ENCODE peak calls at places on chromosomes 2 and 18, in four cellular contexts. J is psoas muscle, E is astrocyte, I is MM.1S. F is an unnamed sample.

GRCh38 chr2:219308142-219309093 is 783 bp downstream of the PTPRN start:
- DNase-seq in J (peak; percentile 78), E (peak; percentile 45), I (peak; percentile 64), F (peak; percentile 33)

GRCh38 chr2:36197192-36197591 is 158.4 kb upstream of the CRIM1 start:
- DNase-seq in J (no peak), E (no peak), I (no peak), F (no peak)

GRCh38 chr2:129904532-129905446 is 74.7 kb upstream of the RAB6C start:
- DNase-seq in J (no peak), E (no peak), I (no peak), F (no peak)

GRCh38 chr2:164606557-164606956 is 14.7 kb downstream of the GRB14 start:
- DNase-seq in J (no peak), E (peak; percentile 60), I (no peak), F (no peak)

GRCh38 chr2:53460347-53460746 is 307.3 kb upstream of the CHAC2 start:
- DNase-seq in J (no peak), E (no peak), I (no peak), F (no peak)

GRCh38 chr2:68466361-68466777 is 725 bp downstream of the FBXO48 start:
- DNase-seq in J (no peak), E (peak; percentile 89), I (peak; percentile 76), F (peak; percentile 67)

GRCh38 chr2:88090446-88091283 is 23.0 kb downstream of the SMYD1 start:
- DNase-seq in J (no peak), E (no peak), I (no peak), F (no peak)

GRCh38 chr18:8662574-8663255 is 42.6 kb upstream of the MTCL1 start:
- DNase-seq in J (no peak), E (no peak), I (no peak), F (no peak)

GRCh38 chr2:212073360-212073759 is 465.2 kb downstream of the ERBB4 start:
- DNase-seq in J (no peak), E (no peak), I (no peak), F (no peak)

GRCh38 chr2:611519-611918 is 65.7 kb downstream of the TMEM18 start:
- DNase-seq in J (no peak), E (no peak), I (no peak), F (no peak)

GRCh38 chr2:218224206-218224605 is 7.2 kb downstream of the ARPC2 start:
- DNase-seq in J (no peak), E (no peak), I (no peak), F (no peak)
- H3K4me1 ChIP-seq in J (peaks cover 74% of the 10 kb centered on the region), E (peaks cover 52% of the 10 kb centered on the region), I (peaks cover 76% of the 10 kb centered on the region), F (peaks cover 94% of the 10 kb centered on the region)

DNA sequence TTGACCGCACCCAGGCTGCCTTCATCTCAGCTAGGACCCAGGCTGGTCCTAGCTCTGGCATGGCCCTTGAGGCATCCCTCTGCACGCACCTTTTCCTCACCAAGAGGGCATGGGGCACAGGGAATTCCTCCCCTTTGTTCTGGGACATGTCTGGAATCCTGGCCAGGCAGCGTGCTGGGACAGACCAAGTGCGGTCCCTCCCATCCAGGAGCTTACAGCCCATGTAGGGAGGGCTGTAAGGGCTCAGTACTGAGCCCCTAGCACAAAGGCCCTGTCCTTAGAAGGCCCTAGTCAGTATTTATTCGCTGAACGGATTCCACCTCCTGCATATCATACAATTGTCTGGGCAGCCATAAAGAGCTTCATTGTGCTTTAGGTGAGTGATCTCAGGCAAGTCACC is 3.0 kb downstream of the TMEM37 start:
- DNase-seq in J (no peak), E (no peak), I (no peak), F (no peak)
- H3K4me3 ChIP-seq in J (no peak overlapping the region), E (no peak overlapping the region), I (no peak overlapping the region), F (no peak overlapping the region)

GRCh38 chr2:205689837-205690236 is 7.5 kb downstream of the NRP2 start:
- DNase-seq in J (no peak), E (no peak), I (no peak), F (no peak)
- H3K4me1 ChIP-seq in J (no peaks in the 10 kb centered on the region), E (peaks cover 36% of the 10 kb centered on the region), I (no peaks in the 10 kb centered on the region), F (peaks cover 7% of the 10 kb centered on the region)

DNA sequence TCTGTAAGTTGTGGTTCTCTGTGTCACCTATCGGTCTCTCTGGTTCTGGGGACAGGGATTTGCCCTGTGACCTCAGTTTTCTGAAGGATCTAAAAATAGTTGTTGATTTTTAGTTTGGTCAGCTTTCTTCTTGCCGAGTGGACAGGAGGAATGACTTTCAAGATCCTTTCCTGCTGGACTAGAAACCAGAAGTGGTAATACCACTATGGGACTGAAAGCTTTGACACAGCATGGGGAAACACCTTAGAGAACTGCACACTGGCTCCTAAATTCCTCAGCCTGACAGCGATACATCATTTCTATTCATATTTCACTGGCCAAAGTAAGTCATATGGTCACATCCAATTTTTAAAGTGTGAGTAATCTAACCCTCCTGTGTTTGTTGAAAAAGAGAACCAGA is 244.7 kb upstream of the MMADHC start:
- DNase-seq in J (no peak), E (peak; percentile 65), I (peak; percentile 88), F (no peak)
- H3K4me3 ChIP-seq in J (no peak overlapping the region), E (no peak overlapping the region), I (no peak overlapping the region), F (no peak overlapping the region)

GRCh38 chr2:62446491-62446890 is 59.5 kb downstream of the TMEM17 start:
- DNase-seq in J (no peak), E (no peak), I (no peak), F (no peak)
- H3K4me1 ChIP-seq in J (no peaks in the 10 kb centered on the region), E (no peaks in the 10 kb centered on the region), I (no peaks in the 10 kb centered on the region), F (no peaks in the 10 kb centered on the region)

GRCh38 chr2:42132966-42133641 is 36.0 kb upstream of the EML4 start:
- DNase-seq in J (peak; percentile 89), E (peak; percentile 98), I (peak; percentile 74), F (peak; percentile 88)
- H3K4me3 ChIP-seq in J (peak overlapping the region; percentile 32), E (peak overlapping the region; percentile 48), I (no peak overlapping the region), F (peak overlapping the region; percentile 75)

GRCh38 chr2:185219981-185220380 is 518.6 kb upstream of the FSIP2 start:
- DNase-seq in J (no peak), E (peak; percentile 7), I (no peak), F (no peak)
- H3K4me1 ChIP-seq in J (no peaks in the 10 kb centered on the region), E (peaks cover 4% of the 10 kb centered on the region), I (no peaks in the 10 kb centered on the region), F (no peaks in the 10 kb centered on the region)

DNA sequence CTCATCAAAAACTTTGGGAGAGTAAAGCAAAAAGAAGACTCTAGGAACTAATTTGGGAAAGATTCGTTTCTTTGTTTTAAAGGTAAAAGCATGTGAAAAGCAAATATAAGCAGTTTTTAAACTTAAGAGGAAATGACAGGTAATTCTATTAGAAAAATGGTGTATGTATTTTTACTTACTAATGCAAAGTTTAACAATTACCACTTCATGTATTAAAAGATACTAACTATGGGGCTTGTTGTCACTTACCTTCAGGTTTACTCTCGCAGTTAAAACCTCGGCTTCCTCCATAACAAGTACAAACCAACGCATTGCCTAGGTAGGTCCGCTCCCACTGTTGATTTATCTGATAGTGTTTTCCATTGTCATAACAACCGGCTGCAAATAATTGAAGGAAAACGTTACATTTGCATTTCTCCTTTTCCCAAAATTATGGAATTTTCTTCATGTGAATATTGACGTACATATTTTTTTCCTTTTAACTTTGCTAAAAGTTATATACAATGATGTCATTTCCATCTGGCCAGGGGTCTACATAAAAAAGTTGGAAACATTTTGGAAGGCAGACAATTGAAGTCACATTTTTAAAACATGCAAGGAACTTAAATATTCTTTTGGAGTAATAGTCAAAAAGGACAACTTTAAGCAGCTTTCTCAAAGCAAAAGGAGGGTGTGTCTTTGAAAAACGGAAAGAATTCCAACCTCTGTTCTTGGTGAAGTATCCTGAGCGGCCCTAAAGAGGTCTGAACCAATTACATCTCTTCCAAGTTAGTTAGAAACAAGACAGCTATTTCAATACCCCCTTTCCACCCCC is 1.2 kb downstream of the FN1 start:
- DNase-seq in J (no peak), E (no peak), I (no peak), F (no peak)
- H3K4me3 ChIP-seq in J (peak overlapping the region; percentile 67), E (peak overlapping the region; percentile 99), I (no peak overlapping the region), F (no peak overlapping the region)

GRCh38 chr18:28150925-28151324 is 26.0 kb downstream of the CDH2 start:
- DNase-seq in J (no peak), E (no peak), I (no peak), F (no peak)
- H3K4me1 ChIP-seq in J (no peaks in the 10 kb centered on the region), E (peaks cover 28% of the 10 kb centered on the region), I (no peaks in the 10 kb centered on the region), F (no peaks in the 10 kb centered on the region)